ENCODE peak calls at places on chromosomes 1 and 21, in six cellular contexts. W, T, S, L, V and K are unnamed samples.

GRCh38 chr1:231165371-231165770 is 3.5 kb downstream of the TRIM67 start:
- DNase-seq in W (no peak), T (peak; percentile 40), S (no peak), L (no peak), V (no peak), K (no peak)

GRCh38 chr1:101436100-101436511 is 199.3 kb downstream of the S1PR1 start:
- DNase-seq in W (no peak), T (no peak), S (no peak), L (no peak), V (no peak), K (no peak)

GRCh38 chr1:8165595-8166360 is 139.7 kb upstream of the ERRFI1 start:
- DNase-seq in W (no peak), T (no peak), S (no peak), L (no peak), V (no peak), K (no peak)

GRCh38 chr1:16975211-16975610 is 5.2 kb downstream of the MFAP2 start:
- DNase-seq in W (no peak), T (no peak), S (no peak), L (no peak), V (no peak), K (no peak)

GRCh38 chr1:25781130-25781433 is 18.9 kb upstream of the SELENON start:
- DNase-seq in W (no peak), T (no peak), S (no peak), L (no peak), V (no peak), K (no peak)

GRCh38 chr1:111615874-111616715 is 3.5 kb upstream of the RAP1A start:
- DNase-seq in W (no peak), T (no peak), S (no peak), L (no peak), V (no peak), K (no peak)

GRCh38 chr1:243230914-243231313 is 24.2 kb downstream of the CEP170 start:
- DNase-seq in W (no peak), T (no peak), S (peak; percentile 9), L (no peak), V (no peak), K (no peak)

GRCh38 chr1:180155202-180155682 is 573 bp downstream of the QSOX1 start:
- DNase-seq in W (no peak), T (no peak), S (peak; percentile 28), L (peak; percentile 39), V (peak; percentile 56), K (no peak)

GRCh38 chr1:77394166-77394565 is 112.3 kb downstream of the AK5 start:
- DNase-seq in W (no peak), T (peak; percentile 73), S (no peak), L (no peak), V (no peak), K (no peak)

GRCh38 chr1:231487019-231487418 is 41.5 kb upstream of the TSNAX start:
- DNase-seq in W (no peak), T (peak; percentile 44), S (no peak), L (no peak), V (no peak), K (no peak)

GRCh38 chr1:57013522-57013921 is 47.7 kb upstream of the C8B start:
- DNase-seq in W (no peak), T (no peak), S (no peak), L (no peak), V (no peak), K (no peak)

GRCh38 chr1:162315673-162316072 is 61.0 kb downstream of the SPATA46 start:
- DNase-seq in W (no peak), T (no peak), S (no peak), L (no peak), V (no peak), K (no peak)
- H3K27ac ChIP-seq in W (no peak overlapping the region), T (no peak overlapping the region), S (no peak overlapping the region), L (no peak overlapping the region), V (no peak overlapping the region), K (no peak overlapping the region)

DNA sequence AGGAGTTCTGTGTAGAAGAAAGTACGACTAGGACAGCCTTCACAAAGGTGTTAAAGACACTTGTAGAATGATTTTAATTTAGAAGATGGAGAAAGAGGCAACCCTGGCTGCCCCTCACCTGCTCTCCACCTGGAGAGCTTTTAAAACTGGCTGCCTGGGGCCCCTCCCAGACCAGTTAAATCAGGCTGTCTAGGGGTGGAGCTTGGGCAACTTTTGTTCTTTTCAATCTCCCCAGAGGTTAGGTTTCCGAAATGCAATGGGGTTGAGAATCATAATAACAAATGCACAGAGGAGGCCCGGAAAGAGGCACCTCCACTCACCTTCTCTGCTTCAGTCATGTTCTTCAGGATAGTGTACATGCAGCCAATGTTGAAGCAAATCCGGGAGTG is 429 bp downstream of the NCF2 start:
- DNase-seq in W (no peak), T (no peak), S (no peak), L (no peak), V (no peak), K (no peak)
- H3K27ac ChIP-seq in W (no peak overlapping the region), T (no peak overlapping the region), S (peak overlapping the region; percentile 13), L (no peak overlapping the region), V (peak overlapping the region; percentile 1), K (peak overlapping the region; percentile 67)

GRCh38 chr1:206581571-206581981 is 30.7 kb downstream of the EIF2D start:
- DNase-seq in W (no peak), T (no peak), S (no peak), L (no peak), V (no peak), K (no peak)
- H3K27ac ChIP-seq in W (no peak overlapping the region), T (no peak overlapping the region), S (no peak overlapping the region), L (no peak overlapping the region), V (no peak overlapping the region), K (no peak overlapping the region)

DNA sequence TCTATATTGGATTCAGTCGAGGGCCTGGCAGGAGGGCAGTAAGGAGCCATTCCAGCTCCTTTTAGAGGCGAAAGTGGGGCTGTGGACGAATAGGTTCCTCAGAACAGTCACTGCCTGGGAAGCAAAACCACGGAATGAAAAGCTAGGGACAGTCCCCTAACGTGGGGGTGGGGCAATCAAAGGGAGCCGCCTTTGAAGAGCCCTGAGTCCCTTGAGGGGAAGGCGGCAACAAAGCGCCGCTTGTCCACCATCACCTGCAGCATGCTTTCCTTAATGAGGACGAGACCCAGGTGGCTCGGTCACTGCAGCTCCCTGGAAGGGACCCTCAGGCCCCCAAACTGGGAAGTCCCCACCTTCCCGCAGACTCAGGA is 184.7 kb downstream of the ETS2 start:
- DNase-seq in W (no peak), T (no peak), S (no peak), L (no peak), V (no peak), K (no peak)
- H3K27ac ChIP-seq in W (no peak overlapping the region), T (no peak overlapping the region), S (no peak overlapping the region), L (peak overlapping the region; percentile 60), V (peak overlapping the region; percentile 23), K (no peak overlapping the region)

GRCh38 chr1:169108897-169109560 is 2.5 kb downstream of the ATP1B1 start:
- DNase-seq in W (no peak), T (peak; percentile 55), S (no peak), L (no peak), V (no peak), K (no peak)
- H3K27ac ChIP-seq in W (no peak overlapping the region), T (peak overlapping the region; percentile 75), S (peak overlapping the region; percentile 98), L (peak overlapping the region; percentile 82), V (peak overlapping the region; percentile 93), K (peak overlapping the region; percentile 93)

DNA sequence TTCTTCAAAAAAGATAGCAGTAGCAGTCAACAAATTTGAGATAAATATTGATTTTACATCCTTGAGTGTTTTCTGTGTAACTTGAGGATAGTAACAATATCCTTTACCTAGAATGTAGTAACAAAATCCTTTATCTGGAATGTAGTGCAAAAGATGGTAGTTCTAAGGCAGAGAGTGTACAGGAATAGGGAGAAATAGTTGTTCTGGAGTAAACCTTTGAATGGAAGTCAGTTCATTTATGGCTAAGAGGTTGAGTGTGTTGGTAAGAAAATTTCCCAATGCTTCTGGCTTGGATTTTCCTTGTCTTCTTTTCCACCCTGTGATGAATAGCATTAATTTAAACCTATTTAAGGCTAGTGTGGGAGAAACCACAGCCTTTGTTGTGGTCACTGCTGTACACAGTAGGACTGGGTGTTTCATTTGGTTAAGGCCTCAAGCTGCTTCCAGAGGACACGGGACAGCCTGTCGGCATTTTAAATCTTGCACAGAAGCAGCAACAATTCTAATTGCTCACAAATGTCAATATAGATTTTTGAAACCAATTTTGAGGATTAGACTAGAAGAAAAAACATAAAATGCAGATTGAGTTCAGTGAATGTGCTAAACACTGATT is 11.3 kb downstream of the NFIA start:
- DNase-seq in W (no peak), T (no peak), S (no peak), L (no peak), V (no peak), K (no peak)
- H3K27ac ChIP-seq in W (no peak overlapping the region), T (no peak overlapping the region), S (no peak overlapping the region), L (peak overlapping the region; percentile 24), V (peak overlapping the region; percentile 33), K (no peak overlapping the region)

DNA sequence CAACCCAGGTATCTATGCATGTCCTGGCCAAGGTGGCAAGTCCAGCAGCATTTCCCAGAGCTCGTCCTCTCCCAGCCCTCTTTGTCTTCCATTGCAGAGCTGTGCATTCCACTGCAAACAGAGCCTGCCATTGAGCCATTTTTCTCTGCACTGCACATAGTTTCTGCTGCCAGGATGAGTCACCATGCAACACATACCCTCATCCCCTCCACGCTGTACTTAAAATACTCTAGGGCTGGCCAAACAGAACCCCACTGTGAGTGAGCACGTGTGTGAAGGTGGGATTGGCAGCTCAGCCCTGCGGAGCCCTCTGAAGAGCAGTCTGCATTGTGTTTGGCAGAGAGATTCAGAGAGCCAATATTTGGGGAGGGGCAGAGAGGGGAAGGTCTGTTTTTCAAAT is 3.9 kb upstream of the ATP1B1 start:
- DNase-seq in W (no peak), T (peak; percentile 75), S (no peak), L (peak; percentile 49), V (no peak), K (peak; percentile 35)
- H3K27ac ChIP-seq in W (no peak overlapping the region), T (no peak overlapping the region), S (peak overlapping the region; percentile 98), L (no peak overlapping the region), V (no peak overlapping the region), K (peak overlapping the region; percentile 91)

DNA sequence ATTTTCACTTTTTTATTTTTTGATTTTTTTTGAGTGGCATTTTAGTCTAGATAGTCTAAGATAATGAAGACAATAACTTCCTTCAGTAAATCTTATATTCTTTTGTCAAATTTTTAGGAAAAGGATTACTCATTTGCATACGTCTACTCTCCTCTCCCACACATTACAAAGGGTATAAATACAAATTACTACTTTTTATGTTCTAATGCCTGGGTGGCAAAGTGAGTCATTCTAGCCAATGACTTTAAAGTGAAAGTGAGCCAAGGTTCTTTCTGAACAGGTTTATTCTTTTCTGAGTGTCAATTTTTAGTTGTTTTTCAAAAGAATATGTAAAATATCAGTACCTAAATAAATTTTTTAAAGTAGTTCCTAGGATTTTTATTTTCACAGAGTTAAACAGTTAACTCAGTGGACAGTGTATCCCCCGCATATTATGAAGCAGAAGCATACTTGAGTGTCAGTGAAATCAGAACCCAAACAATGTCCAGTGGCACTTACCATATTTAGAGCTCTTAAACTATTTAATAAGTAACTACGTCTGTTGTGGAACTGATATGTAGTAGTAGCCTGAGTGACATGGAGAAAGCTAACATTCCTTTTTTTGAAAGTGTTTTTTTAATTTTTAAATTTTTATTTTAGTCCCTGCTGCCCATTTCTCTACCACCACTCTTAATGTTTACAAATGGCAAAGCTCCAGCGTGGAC is 141.7 kb downstream of the PHTF1 start:
- DNase-seq in W (no peak), T (no peak), S (no peak), L (no peak), V (no peak), K (no peak)
- H3K27ac ChIP-seq in W (no peak overlapping the region), T (no peak overlapping the region), S (no peak overlapping the region), L (no peak overlapping the region), V (no peak overlapping the region), K (no peak overlapping the region)